ENCODE peak calls at places on chromosome 9, in six cellular contexts. G, J, I, B, L and D are unnamed samples.

GRCh38 chr9:130041648-130042405 is 1.2 kb downstream of the FNBP1 start:
- DNase-seq in G (peak; percentile 21), J (peak; percentile 20), I (no peak), B (peak; percentile 29), L (peak; percentile 75), D (no peak)

GRCh38 chr9:89790542-89791109 is 185.8 kb downstream of the GADD45G start:
- DNase-seq in G (no peak), J (peak; percentile 37), I (no peak), B (no peak), L (no peak), D (no peak)

GRCh38 chr9:36137392-36138004 is 965 bp downstream of the GLIPR2 start:
- DNase-seq in G (peak; percentile 38), J (no peak), I (no peak), B (no peak), L (no peak), D (peak; percentile 31)

GRCh38 chr9:107276966-107277710 is 5.9 kb upstream of the RAD23B start:
- DNase-seq in G (peak; percentile 66), J (no peak), I (no peak), B (no peak), L (no peak), D (peak; percentile 95)

GRCh38 chr9:130530932-130531331 is 48.4 kb upstream of the FUBP3 start:
- DNase-seq in G (no peak), J (peak; percentile 83), I (no peak), B (no peak), L (no peak), D (peak; percentile 57)

GRCh38 chr9:89319015-89319905 is 960 bp downstream of the SECISBP2 start:
- DNase-seq in G (no peak), J (no peak), I (peak; percentile 24), B (no peak), L (no peak), D (no peak)

GRCh38 chr9:19992556-19992955 is 203.7 kb upstream of the SLC24A2 start:
- DNase-seq in G (peak; percentile 75), J (no peak), I (no peak), B (no peak), L (no peak), D (peak; percentile 46)

GRCh38 chr9:5825223-5825622 is 7.7 kb downstream of the ERMP1 start:
- DNase-seq in G (no peak), J (no peak), I (no peak), B (no peak), L (no peak), D (no peak)

GRCh38 chr9:16294371-16294770 is 576.1 kb downstream of the BNC2 start:
- DNase-seq in G (no peak), J (no peak), I (no peak), B (no peak), L (no peak), D (peak; percentile 89)

DNA sequence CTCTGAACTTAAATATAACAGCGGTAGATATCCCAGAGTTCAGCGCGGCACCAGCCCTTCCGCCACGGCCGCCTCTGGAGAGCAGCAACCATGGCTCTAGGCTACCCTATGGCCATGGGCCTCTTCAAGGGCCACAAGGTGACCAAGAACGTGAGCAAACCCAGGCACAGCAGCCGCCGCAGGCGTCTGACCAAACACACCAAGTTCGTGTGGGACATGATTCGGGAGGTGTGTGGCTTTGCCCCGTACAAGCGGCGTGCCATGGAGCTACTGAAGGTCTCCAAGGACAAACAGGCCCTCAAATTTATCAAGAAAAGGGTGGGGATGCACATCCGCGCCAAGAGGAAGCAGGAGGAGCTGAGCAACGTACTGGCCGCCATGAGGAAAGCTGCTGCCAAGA is 229.0 kb downstream of the ACTL7B start:
- DNase-seq in G (no peak), J (no peak), I (no peak), B (no peak), L (no peak), D (no peak)
- TF ChIP-seq CTCF in G (no peak), J (no peak), I (no peak), B (no peak), L (no peak), D (no peak)

GRCh38 chr9:98794802-98795201 is 1.6 kb downstream of the ANKS6 start:
- DNase-seq in G (no peak), J (no peak), I (no peak), B (no peak), L (peak; percentile 65), D (no peak)
- H3K4me3 ChIP-seq in G (no peak overlapping the region), J (peak overlapping the region; percentile 57), I (no peak overlapping the region), B (no peak overlapping the region), L (peak overlapping the region; percentile 94), D (no peak overlapping the region)

GRCh38 chr9:4229252-4229651 is 70.6 kb downstream of the GLIS3 start:
- DNase-seq in G (no peak), J (no peak), I (no peak), B (no peak), L (no peak), D (no peak)
- TF ChIP-seq CTCF in G (peak; percentile 16), J (no peak), I (no peak), B (no peak), L (no peak), D (no peak)

DNA sequence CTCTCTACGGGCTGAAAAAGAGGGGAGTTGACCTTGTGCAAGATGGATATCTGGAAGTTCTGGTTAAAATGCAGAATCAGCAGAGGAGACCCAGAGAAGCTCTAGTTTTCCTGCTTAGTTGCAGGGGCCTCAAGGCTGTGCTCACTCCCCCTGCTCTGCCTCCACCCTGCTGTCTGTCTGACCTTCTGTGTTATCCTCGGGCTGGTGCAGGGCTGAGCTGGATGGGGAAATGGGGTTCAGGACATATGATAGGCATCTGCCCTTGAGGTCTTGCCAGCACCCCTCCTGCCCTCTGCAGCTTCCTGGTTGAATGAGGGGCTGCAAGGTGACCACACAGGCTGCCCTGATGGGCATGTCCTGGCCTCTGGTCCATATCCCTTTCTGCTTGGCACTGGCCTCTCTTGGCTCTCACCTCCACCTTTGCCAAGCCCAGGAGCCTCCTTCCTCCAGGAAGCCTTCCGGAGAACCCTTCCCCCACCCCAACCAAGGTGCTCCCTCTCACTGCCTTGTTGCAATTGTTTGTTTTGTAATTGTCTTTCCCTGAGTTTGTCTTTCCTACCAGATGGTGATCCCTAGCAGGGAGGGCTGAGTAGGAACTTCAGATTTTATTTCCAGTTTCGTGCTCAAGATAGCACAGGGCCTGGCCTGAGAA is 1.3 kb downstream of the TMEM268 start:
- DNase-seq in G (no peak), J (no peak), I (no peak), B (peak; percentile 48), L (no peak), D (no peak)
- H3K4me3 ChIP-seq in G (peak overlapping the region; percentile 56), J (peak overlapping the region; percentile 66), I (peak overlapping the region; percentile 60), B (peak overlapping the region; percentile 71), L (peak overlapping the region; percentile 94), D (peak overlapping the region; percentile 75)

GRCh38 chr9:69157751-69158466 is 16.2 kb upstream of the TJP2 start:
- DNase-seq in G (peak; percentile 84), J (no peak), I (no peak), B (no peak), L (no peak), D (peak; percentile 67)
- TF ChIP-seq CTCF in G (peak; percentile 29), J (no peak), I (peak; percentile 58), B (no peak), L (no peak), D (no peak)

GRCh38 chr9:93185261-93186150 is 1.6 kb downstream of the WNK2 start:
- DNase-seq in G (no peak), J (no peak), I (no peak), B (peak; percentile 53), L (no peak), D (no peak)

GRCh38 chr9:93183663-93184438 is at the start of gene WNK2:
- DNase-seq in G (no peak), J (peak; percentile 22), I (peak; percentile 33), B (peak; percentile 63), L (no peak), D (no peak)

GRCh38 chr9:93183106-93183662 is 755 bp upstream of the WNK2 start:
- DNase-seq in G (no peak), J (no peak), I (no peak), B (no peak), L (no peak), D (no peak)

GRCh38 chr9:93186151-93186715 is 2.3 kb downstream of the WNK2 start:
- DNase-seq in G (no peak), J (no peak), I (no peak), B (peak; percentile 42), L (no peak), D (no peak)

GRCh38 chr9:93184439-93185221 is 691 bp downstream of the WNK2 start:
- DNase-seq in G (no peak), J (no peak), I (peak; percentile 21), B (peak; percentile 34), L (no peak), D (no peak)
- H3K4me3 ChIP-seq in G (no peak overlapping the region), J (no peak overlapping the region), I (peak overlapping the region; percentile 53), B (peak overlapping the region; percentile 58), L (peak overlapping the region; percentile 76), D (no peak overlapping the region)